ENCODE peak calls at places on chromosomes 5 and 9, in seven cellular contexts. C is sigmoid colon; K is adrenal gland; B is neuronal stem cell; H is fibroblast of lung; G is psoas muscle; T is effector memory CD4-positive, alpha-beta T cell. I is an unnamed sample.

GRCh38 chr9:35929188-35929718 is 20.0 kb downstream of the SPAAR start:
- DNase-seq in C (no peak), K (no peak), B (no peak), H (no peak), G (no peak), T (no peak), I (no peak)

GRCh38 chr5:113081881-113082546 is 105.4 kb downstream of the DCP2 start:
- DNase-seq in C (no peak), K (peak; percentile 50), B (no peak), H (peak; percentile 96), G (no peak), T (no peak), I (peak; percentile 9)

GRCh38 chr9:110081395-110081794 is 126.6 kb downstream of the C9orf152 start:
- DNase-seq in C (no peak), K (no peak), B (no peak), H (peak; percentile 73), G (no peak), T (no peak), I (no peak)

GRCh38 chr5:32302822-32303754 is 9.7 kb downstream of the MTMR12 start:
- DNase-seq in C (no peak), K (no peak), B (no peak), H (no peak), G (no peak), T (no peak), I (no peak)

GRCh38 chr5:36529142-36529541 is 77.3 kb upstream of the SLC1A3 start:
- DNase-seq in C (no peak), K (no peak), B (no peak), H (no peak), G (no peak), T (no peak), I (no peak)

GRCh38 chr9:14326264-14326826 is 12.4 kb upstream of the NFIB start:
- DNase-seq in C (no peak), K (no peak), B (no peak), H (peak; percentile 92), G (no peak), T (no peak), I (no peak)

GRCh38 chr5:6154216-6154615 is 224.1 kb downstream of the MED10 start:
- DNase-seq in C (no peak), K (no peak), B (no peak), H (no peak), G (no peak), T (no peak), I (no peak)

GRCh38 chr5:98201006-98201620 is 572.4 kb upstream of the RGMB start:
- DNase-seq in C (no peak), K (no peak), B (no peak), H (peak; percentile 23), G (no peak), T (no peak), I (no peak)

GRCh38 chr5:82325155-82325554 is 47.0 kb upstream of the RPS23 start:
- DNase-seq in C (no peak), K (no peak), B (no peak), H (no peak), G (no peak), T (no peak), I (no peak)

GRCh38 chr5:139738777-139739611 is 56.6 kb upstream of the PSD2 start:
- DNase-seq in C (no peak), K (no peak), B (no peak), H (no peak), G (no peak), T (no peak), I (no peak)

GRCh38 chr9:104091708-104092107 is 2.4 kb upstream of the SMC2 start:
- DNase-seq in C (peak; percentile 83), K (peak; percentile 40), B (no peak), H (peak; percentile 35), G (no peak), T (no peak), I (peak; percentile 35)

GRCh38 chr5:96661101-96661840 is 905 bp upstream of the CAST start:
- DNase-seq in C (peak; percentile 70), K (peak; percentile 22), B (peak; percentile 23), H (peak; percentile 55), G (peak; percentile 52), T (peak; percentile 12), I (no peak)

GRCh38 chr5:112830378-112830777 is 30.7 kb upstream of the SRP19 start:
- DNase-seq in C (no peak), K (no peak), B (no peak), H (no peak), G (no peak), T (no peak), I (no peak)

GRCh38 chr5:134506054-134507039 is 19.1 kb upstream of the JADE2 start:
- DNase-seq in C (peak; percentile 75), K (peak; percentile 95), B (no peak), H (no peak), G (peak; percentile 82), T (no peak), I (peak; percentile 86)

GRCh38 chr9:21747171-21747570 is 55.3 kb upstream of the MTAP start:
- DNase-seq in C (no peak), K (no peak), B (no peak), H (peak; percentile 64), G (no peak), T (no peak), I (no peak)

GRCh38 chr9:69186841-69187611 is 12.9 kb downstream of the TJP2 start:
- DNase-seq in C (no peak), K (no peak), B (no peak), H (peak; percentile 77), G (no peak), T (no peak), I (no peak)

GRCh38 chr5:17401509-17402290 is 96.3 kb upstream of the TAF11L2 start:
- DNase-seq in C (no peak), K (no peak), B (no peak), H (no peak), G (no peak), T (no peak), I (no peak)

GRCh38 chr5:177604656-177605055 is 4.7 kb downstream of the B4GALT7 start:
- DNase-seq in C (no peak), K (no peak), B (no peak), H (no peak), G (no peak), T (no peak), I (no peak)

GRCh38 chr5:152819891-152820290 is 414.8 kb upstream of the NMUR2 start:
- DNase-seq in C (no peak), K (no peak), B (no peak), H (no peak), G (no peak), T (no peak), I (no peak)

GRCh38 chr5:142610176-142611001 is 75.5 kb downstream of the FGF1 start:
- DNase-seq in C (no peak), K (no peak), B (no peak), H (no peak), G (no peak), T (no peak), I (no peak)

GRCh38 chr9:94786586-94786985 is 60.1 kb downstream of the AOPEP start:
- DNase-seq in C (no peak), K (no peak), B (no peak), H (no peak), G (no peak), T (no peak), I (no peak)

GRCh38 chr9:94785211-94786169 is 59.0 kb downstream of the AOPEP start:
- DNase-seq in C (no peak), K (no peak), B (no peak), H (no peak), G (no peak), T (no peak), I (no peak)

GRCh38 chr9:94782367-94783120 is 56.0 kb downstream of the AOPEP start:
- DNase-seq in C (no peak), K (no peak), B (no peak), H (peak; percentile 95), G (no peak), T (no peak), I (no peak)

GRCh38 chr9:94783121-94783664 is 56.7 kb downstream of the AOPEP start:
- DNase-seq in C (peak; percentile 96), K (peak; percentile 94), B (peak; percentile 58), H (peak; percentile 90), G (peak; percentile 95), T (no peak), I (peak; percentile 88)

DNA sequence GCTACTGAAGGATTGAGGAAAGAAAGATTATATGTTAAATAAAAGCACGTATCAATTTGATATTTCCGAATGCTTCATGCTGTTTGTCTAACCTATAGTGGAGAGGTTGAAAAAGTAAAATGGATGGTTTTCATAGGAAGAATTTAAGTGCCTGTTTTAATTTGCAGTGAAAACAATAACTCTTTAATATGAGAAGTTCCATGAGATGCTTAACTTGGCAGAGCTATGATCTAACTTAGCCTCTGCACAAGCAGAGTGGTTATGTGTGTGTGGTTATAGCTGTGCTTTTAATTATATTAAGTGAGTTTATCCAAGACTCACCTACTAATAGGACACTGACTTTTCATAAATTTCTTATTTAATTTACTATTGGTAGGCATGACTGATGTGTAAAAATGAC is 57.4 kb downstream of the AOPEP start:
- DNase-seq in C (no peak), K (no peak), B (no peak), H (no peak), G (no peak), T (no peak), I (no peak)
- H3K4me1 ChIP-seq in C (peaks cover 10% of the 10 kb centered on the region), K (no peaks in the 10 kb centered on the region), B (no peaks in the 10 kb centered on the region), H (peaks cover 4% of the 10 kb centered on the region), G (peaks cover 27% of the 10 kb centered on the region), T (no peaks in the 10 kb centered on the region), I (peaks cover 8% of the 10 kb centered on the region)

DNA sequence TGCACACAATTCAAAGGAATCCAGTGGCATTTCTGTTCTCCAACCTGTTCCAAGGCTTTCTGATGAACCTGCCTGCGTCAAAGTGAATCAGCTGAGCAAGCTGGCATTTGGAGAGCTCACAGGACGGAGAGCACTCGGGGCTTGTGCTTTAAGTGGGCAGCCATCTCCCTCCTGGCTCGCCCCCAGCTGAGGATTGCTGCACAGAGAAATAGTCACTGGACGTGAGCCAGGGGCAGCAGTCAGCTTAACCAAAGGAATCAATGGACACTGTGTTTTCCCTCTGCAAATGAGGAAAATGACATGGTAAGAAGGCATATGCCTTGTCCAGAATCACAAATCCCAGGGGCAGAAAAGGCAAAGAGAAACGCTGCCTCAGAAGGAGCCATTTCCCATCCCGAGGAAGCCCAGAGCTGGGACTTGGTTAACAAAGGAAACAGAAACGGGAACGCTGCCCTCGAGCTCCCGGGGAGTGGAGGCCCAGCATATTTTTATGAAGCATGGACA is 299.4 kb downstream of the ZSWIM6 start:
- DNase-seq in C (peak; percentile 89), K (peak; percentile 27), B (no peak), H (peak; percentile 65), G (peak; percentile 67), T (no peak), I (no peak)
- H3K9me3 ChIP-seq in C (no peaks in the 10 kb centered on the region), K (no peaks in the 10 kb centered on the region), B (no peaks in the 10 kb centered on the region), H (no peaks in the 10 kb centered on the region), G (no peaks in the 10 kb centered on the region), T (no peaks in the 10 kb centered on the region), I (no peaks in the 10 kb centered on the region)

DNA sequence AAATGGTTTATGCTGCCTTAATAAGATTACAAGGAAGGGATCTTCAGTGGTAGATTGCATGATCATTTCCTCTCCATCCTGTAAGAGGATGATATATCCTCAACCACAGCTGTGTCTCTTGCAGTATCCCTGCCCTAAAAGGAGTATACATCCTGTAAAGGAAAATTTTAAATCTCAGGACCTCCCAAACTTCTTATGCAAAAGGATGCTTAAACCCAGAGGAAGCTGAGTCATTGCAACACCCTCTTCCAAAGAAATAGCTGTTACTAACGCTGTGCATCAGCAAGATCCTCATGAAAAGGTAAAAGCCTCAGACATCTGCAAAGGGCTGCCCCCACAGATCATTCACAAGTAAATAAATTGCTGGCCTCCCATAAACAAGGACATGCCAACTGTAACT is 599.0 kb downstream of the PRELID2 start:
- DNase-seq in C (no peak), K (no peak), B (no peak), H (peak; percentile 2), G (no peak), T (no peak), I (no peak)
- H3K27ac ChIP-seq in C (no peak overlapping the region), K (no peak overlapping the region), B (no peak overlapping the region), H (no peak overlapping the region), G (no peak overlapping the region), T (no peak overlapping the region), I (no peak overlapping the region)

GRCh38 chr5:27172708-27173107 is 134.3 kb upstream of the CDH9 start:
- DNase-seq in C (no peak), K (no peak), B (no peak), H (no peak), G (no peak), T (no peak), I (no peak)
- H3K4me1 ChIP-seq in C (no peaks in the 10 kb centered on the region), K (no peaks in the 10 kb centered on the region), B (no peaks in the 10 kb centered on the region), H (no peaks in the 10 kb centered on the region), G (no peaks in the 10 kb centered on the region), T (no peaks in the 10 kb centered on the region), I (no peaks in the 10 kb centered on the region)